ENCODE peak calls at places on chromosomes 11 and 22, in five cellular contexts. E is uterus; M is activated T-helper 1 cell treated with anti-CD3 and anti-CD28 coated beads, Interleukin-12 subunit alpha, Interleukin-12 subunit beta, Interleukin-2, Interleukin-4 antibody, amounts not matched to agents 30 ng/mL and 10 ng/mL and 1 ng/mL, durations not matched to agents 14 hours and 24 hours and 36 hours; X is stimulated activated CD4-positive, alpha-beta T cell treated with anti-CD3 and anti-CD28 coated beads, Interleukin-4, amount 100 ng/mL, for 24 hours; O is CD4-positive, CD25-positive, alpha-beta regulatory T cell. T is an unnamed sample.
A peak's percentile ranks its signal among the peaks of the same experiment; 100 is the strongest.

GRCh38 chr11:86804871-86805415 is 4.6 kb downstream of the PRSS23 start:
- DNase-seq in E (no peak), M (no peak), X (no peak), O (no peak), T (no peak)

GRCh38 chr11:8267831-8268529 is 4.3 kb upstream of the LMO1 start:
- DNase-seq in E (peak; percentile 9), M (no peak), X (peak; percentile 8), O (no peak), T (no peak)

GRCh38 chr11:78031629-78032028 is 8.6 kb upstream of the KCTD14 start:
- DNase-seq in E (no peak), M (no peak), X (no peak), O (no peak), T (no peak)

GRCh38 chr11:111733655-111734088 is 32.5 kb downstream of the PPP2R1B start:
- DNase-seq in E (peak; percentile 37), M (no peak), X (no peak), O (no peak), T (no peak)

GRCh38 chr11:134474942-134475341 is 62.9 kb upstream of the B3GAT1 start:
- DNase-seq in E (no peak), M (no peak), X (no peak), O (no peak), T (no peak)

GRCh38 chr11:70270877-70271634 is 566 bp downstream of the PPFIA1 start:
- DNase-seq in E (no peak), M (peak; percentile 47), X (peak; percentile 35), O (peak; percentile 49), T (peak; percentile 1)

GRCh38 chr11:118144869-118145268 is 7.8 kb downstream of the SCN4B start:
- DNase-seq in E (no peak), M (no peak), X (no peak), O (no peak), T (no peak)

GRCh38 chr11:100525635-100526034 is 161.5 kb upstream of the ARHGAP42 start:
- DNase-seq in E (no peak), M (no peak), X (no peak), O (no peak), T (no peak)

GRCh38 chr11:132158091-132158490 is 787.7 kb downstream of the NTM start:
- DNase-seq in E (no peak), M (no peak), X (no peak), O (no peak), T (no peak)

GRCh38 chr22:26669060-26669481 is 11.7 kb downstream of the MIAT start:
- DNase-seq in E (no peak), M (no peak), X (no peak), O (no peak), T (no peak)

GRCh38 chr11:126231725-126232459 is 20.3 kb downstream of the FAM118B start:
- DNase-seq in E (no peak), M (no peak), X (no peak), O (no peak), T (no peak)

GRCh38 chr11:130710022-130710421 is 206.3 kb downstream of the SNX19 start:
- DNase-seq in E (no peak), M (no peak), X (no peak), O (no peak), T (no peak)

GRCh38 chr11:73538381-73538872 is 59.5 kb downstream of the FAM168A start:
- DNase-seq in E (no peak), M (no peak), X (no peak), O (no peak), T (no peak)

GRCh38 chr11:119115484-119116234 is 5.7 kb upstream of the HINFP start:
- DNase-seq in E (no peak), M (no peak), X (no peak), O (no peak), T (no peak)

GRCh38 chr22:17266261-17266971 is 47.2 kb upstream of the ADA2 start:
- DNase-seq in E (no peak), M (peak; percentile 22), X (no peak), O (no peak), T (no peak)

GRCh38 chr11:65096926-65097325 is 912 bp downstream of the VPS51 start:
- DNase-seq in E (no peak), M (no peak), X (no peak), O (no peak), T (no peak)

GRCh38 chr11:7944123-7944522 is 2.6 kb upstream of the OR10A3 start:
- DNase-seq in E (no peak), M (no peak), X (no peak), O (no peak), T (no peak)

GRCh38 chr22:39707351-39707750 is 136.8 kb downstream of the CACNA1I start:
- DNase-seq in E (no peak), M (no peak), X (no peak), O (no peak), T (no peak)

GRCh38 chr11:113578715-113579250 is 103.6 kb upstream of the DRD2 start:
- DNase-seq in E (no peak), M (no peak), X (no peak), O (no peak), T (no peak)

GRCh38 chr22:45216133-45217003 is 24.3 kb downstream of the KIAA0930 start:
- DNase-seq in E (no peak), M (no peak), X (no peak), O (no peak), T (no peak)

GRCh38 chr11:66267379-66268209 is 845 bp upstream of the RAB1B start:
- DNase-seq in E (peak; percentile 92), M (peak; percentile 77), X (peak; percentile 85), O (peak; percentile 81), T (peak; percentile 53)

GRCh38 chr11:66607126-66607834 is 9.2 kb upstream of the RBM14 start:
- DNase-seq in E (peak; percentile 67), M (no peak), X (no peak), O (no peak), T (no peak)

GRCh38 chr11:107054391-107054790 is 36.1 kb upstream of the GUCY1A2 start:
- DNase-seq in E (no peak), M (no peak), X (no peak), O (no peak), T (no peak)

GRCh38 chr11:24233041-24233440 is 263.8 kb upstream of the LUZP2 start:
- DNase-seq in E (no peak), M (no peak), X (no peak), O (no peak), T (no peak)

GRCh38 chr11:69484427-69485259 is 3.2 kb downstream of the LINC01488 start:
- DNase-seq in E (no peak), M (no peak), X (no peak), O (no peak), T (no peak)

GRCh38 chr22:21642584-21643448 is 714 bp downstream of the SDF2L1 start:
- DNase-seq in E (no peak), M (peak; percentile 49), X (peak; percentile 72), O (peak; percentile 30), T (no peak)

GRCh38 chr22:41290262-41291221 is 4.6 kb upstream of the RANGAP1 start:
- DNase-seq in E (no peak), M (no peak), X (no peak), O (no peak), T (no peak)

GRCh38 chr11:118673361-118674093 is 5.9 kb downstream of the TREH start:
- DNase-seq in E (no peak), M (no peak), X (no peak), O (no peak), T (no peak)

T was measured in NCI-H1048.